ENCODE peak calls at places on chromosomes 3 and 15, in four cellular contexts. P is activated T-cell treated with anti-CD3 and anti-CD28 coated beads for 48 hours; J is stimulated activated CD8-positive, alpha-beta memory T cell treated with anti-CD3 and anti-CD28 coated beads, Interleukin-4, amount 100 ng/mL, for 1 hour; A is ACHN. Z is an unnamed sample.

GRCh38 chr3:46013316-46014094 is 13.8 kb downstream of the XCR1 start:
- DNase-seq in P (no peak), J (no peak), A (no peak), Z (no peak)

GRCh38 chr3:39515681-39516441 is 48.4 kb downstream of the MOBP start:
- DNase-seq in P (no peak), J (no peak), A (no peak), Z (no peak)

GRCh38 chr3:125212509-125213372 is at the start of gene SLC12A8:
- DNase-seq in P (no peak), J (no peak), A (peak), Z (no peak)

GRCh38 chr3:43024183-43024865 is 45.2 kb downstream of the GASK1A start:
- DNase-seq in P (peak), J (no peak), A (no peak), Z (no peak)

GRCh38 chr15:89399390-89400120 is 64.9 kb upstream of the POLG start:
- DNase-seq in P (no peak), J (no peak), A (peak), Z (no peak)

GRCh38 chr3:66253790-66254620 is 33.2 kb downstream of the SLC25A26 start:
- DNase-seq in P (no peak), J (no peak), A (peak), Z (no peak)

GRCh38 chr3:98525494-98525893 is 2.8 kb upstream of the CLDND1 start:
- DNase-seq in P (no peak), J (no peak), A (no peak), Z (no peak)

GRCh38 chr3:12916159-12916558 is 74.8 kb upstream of the RPL32 start:
- DNase-seq in P (peak), J (peak), A (no peak), Z (no peak)

GRCh38 chr15:85785887-85786777 is 8.6 kb downstream of the KLHL25 start:
- DNase-seq in P (no peak), J (no peak), A (peak), Z (no peak)

GRCh38 chr15:47975422-47975821 is 145.4 kb upstream of the SLC24A5 start:
- DNase-seq in P (no peak), J (no peak), A (no peak), Z (no peak)

GRCh38 chr3:181383760-181384159 is 328.0 kb upstream of the SOX2 start:
- DNase-seq in P (no peak), J (no peak), A (no peak), Z (no peak)

GRCh38 chr3:56858331-56858730 is 56.6 kb upstream of the ARHGEF3 start:
- DNase-seq in P (no peak), J (no peak), A (no peak), Z (no peak)

GRCh38 chr3:124669470-124669869 is 60.8 kb upstream of the UMPS start:
- DNase-seq in P (no peak), J (no peak), A (peak), Z (no peak)

GRCh38 chr3:25782636-25782937 is 656 bp downstream of the NGLY1 start:
- DNase-seq in P (no peak), J (no peak), A (no peak), Z (no peak)

GRCh38 chr3:38543602-38544001 is 47.5 kb downstream of the EXOG start:
- DNase-seq in P (no peak), J (no peak), A (no peak), Z (no peak)

GRCh38 chr15:52208306-52208946 is 17.2 kb upstream of the GNB5 start:
- DNase-seq in P (peak), J (peak), A (peak), Z (peak)

GRCh38 chr15:70535071-70535954 is 228.0 kb downstream of the UACA start:
- DNase-seq in P (peak), J (no peak), A (no peak), Z (no peak)

GRCh38 chr3:43879166-43879565 is 188.4 kb downstream of the ABHD5 start:
- DNase-seq in P (no peak), J (no peak), A (peak), Z (no peak)

GRCh38 chr3:99515-99914 is 97.0 kb upstream of the CHL1 start:
- DNase-seq in P (no peak), J (no peak), A (no peak), Z (no peak)

GRCh38 chr3:194185225-194185624 is 49.3 kb downstream of the HES1 start:
- DNase-seq in P (no peak), J (no peak), A (no peak), Z (no peak)

GRCh38 chr3:171225101-171225674 is 198.7 kb upstream of the SLC2A2 start:
- DNase-seq in P (no peak), J (no peak), A (no peak), Z (no peak)

GRCh38 chr15:97875513-97876285 is 84.8 kb upstream of the ARRDC4 start:
- DNase-seq in P (no peak), J (no peak), A (no peak), Z (no peak)

GRCh38 chr15:36888018-36888992 is 212.0 kb downstream of the MEIS2 start:
- DNase-seq in P (no peak), J (no peak), A (no peak), Z (no peak)

GRCh38 chr3:1710663-1711062 is 388.0 kb upstream of the CNTN4 start:
- DNase-seq in P (no peak), J (no peak), A (no peak), Z (no peak)

GRCh38 chr3:87792532-87793321 is 266.1 kb downstream of the CGGBP1 start:
- DNase-seq in P (no peak), J (no peak), A (no peak), Z (no peak)

GRCh38 chr15:66070220-66070934 is 183.2 kb downstream of the MEGF11 start:
- DNase-seq in P (no peak), J (no peak), A (no peak), Z (no peak)

GRCh38 chr3:132284756-132285619 is 32.2 kb upstream of the ACP3 start:
- DNase-seq in P (no peak), J (no peak), A (no peak), Z (no peak)

GRCh38 chr3:128794788-128795649 is 69.0 kb downstream of the RAB7A start:
- DNase-seq in P (peak), J (no peak), A (peak), Z (peak)

GRCh38 chr3:126119008-126119675 is 35.2 kb upstream of the SLC41A3 start:
- DNase-seq in P (no peak), J (no peak), A (no peak), Z (no peak)